ENCODE peak calls at places on chromosomes 7 and 10, in four cellular contexts. J is T-helper 17 cell, P is NT2/D1, M is Karpas-422. N is an unnamed sample. For H3K9me3, the result is how much of the 10 kb centered on the place peaks cover.

GRCh38 chr10:61052469-61053205 is 108.7 kb upstream of the RHOBTB1 start:
- DNase-seq in J (no peak), P (peak), M (no peak), N (no peak)

GRCh38 chr10:2130906-2131305 is 393.6 kb upstream of the ADARB2 start:
- DNase-seq in J (no peak), P (no peak), M (no peak), N (no peak)

GRCh38 chr10:96235326-96236089 is 35.9 kb downstream of the BLNK start:
- DNase-seq in J (no peak), P (no peak), M (no peak), N (no peak)

GRCh38 chr7:23106491-23106800 is 861 bp downstream of the KLHL7 start:
- DNase-seq in J (no peak), P (no peak), M (no peak), N (peak)

GRCh38 chr10:114720685-114721278 is 62.7 kb upstream of the ABLIM1 start:
- DNase-seq in J (no peak), P (no peak), M (no peak), N (no peak)

GRCh38 chr10:71213127-71213616 is 802 bp downstream of the UNC5B start:
- DNase-seq in J (no peak), P (no peak), M (no peak), N (no peak)

GRCh38 chr10:61937631-61938284 is 36.3 kb downstream of the ARID5B start:
- DNase-seq in J (no peak), P (no peak), M (no peak), N (no peak)

GRCh38 chr7:48274662-48275061 is 103.4 kb downstream of the ABCA13 start:
- DNase-seq in J (no peak), P (no peak), M (no peak), N (no peak)

GRCh38 chr10:86363184-86363832 is 3.3 kb downstream of the GRID1 start:
- DNase-seq in J (no peak), P (peak), M (no peak), N (no peak)

GRCh38 chr7:133676805-133677370 is 424.0 kb downstream of the EXOC4 start:
- DNase-seq in J (no peak), P (no peak), M (no peak), N (no peak)

GRCh38 chr7:159013825-159014289 is 130.8 kb downstream of the VIPR2 start:
- DNase-seq in J (no peak), P (no peak), M (no peak), N (peak)

GRCh38 chr10:48247680-48248079 is 26.8 kb downstream of the FRMPD2 start:
- DNase-seq in J (no peak), P (no peak), M (no peak), N (no peak)

GRCh38 chr7:4707980-4708411 is 25.9 kb downstream of the FOXK1 start:
- DNase-seq in J (no peak), P (peak), M (no peak), N (no peak)

GRCh38 chr7:130943336-130943901 is 209.4 kb upstream of the KLF14 start:
- DNase-seq in J (no peak), P (no peak), M (no peak), N (no peak)

GRCh38 chr10:123958221-123958620 is 66.6 kb upstream of the CPXM2 start:
- DNase-seq in J (no peak), P (no peak), M (no peak), N (no peak)

GRCh38 chr7:49775949-49776443 is 2.6 kb downstream of the VWC2 start:
- DNase-seq in J (no peak), P (no peak), M (no peak), N (no peak)

GRCh38 chr10:124356706-124357582 is 61.8 kb downstream of the OAT start:
- DNase-seq in J (no peak), P (no peak), M (no peak), N (no peak)

GRCh38 chr7:55127622-55128081 is 108.8 kb downstream of the EGFR start:
- DNase-seq in J (no peak), P (no peak), M (no peak), N (no peak)

GRCh38 chr7:22588396-22588795 is 88.4 kb upstream of the STEAP1B start:
- DNase-seq in J (no peak), P (no peak), M (no peak), N (no peak)

GRCh38 chr7:127876393-127876792 is 154.8 kb downstream of the LRRC4 start:
- DNase-seq in J (no peak), P (no peak), M (no peak), N (no peak)

GRCh38 chr7:68503400-68503799 is 1094.9 kb upstream of the AUTS2 start:
- DNase-seq in J (no peak), P (no peak), M (no peak), N (no peak)

GRCh38 chr7:106773228-106773627 is 91.9 kb upstream of the PIK3CG start:
- DNase-seq in J (no peak), P (no peak), M (no peak), N (no peak)

GRCh38 chr7:140417456-140418155 is 13.7 kb downstream of the RAB19 start:
- DNase-seq in J (no peak), P (no peak), M (no peak), N (no peak)

GRCh38 chr10:30529373-30529998 is 95.5 kb downstream of the MAP3K8 start:
- DNase-seq in J (peak), P (no peak), M (peak), N (peak)

GRCh38 chr10:44647877-44648542 is 263.1 kb upstream of the CXCL12 start:
- DNase-seq in J (no peak), P (no peak), M (peak), N (peak)

GRCh38 chr7:100503350-100503735 is 19.6 kb downstream of the NYAP1 start:
- DNase-seq in J (no peak), P (no peak), M (no peak), N (no peak)

GRCh38 chr10:45382591-45382990 is 8.6 kb downstream of the ALOX5 start:
- DNase-seq in J (no peak), P (no peak), M (no peak), N (no peak)

GRCh38 chr7:55063633-55064032 is 44.8 kb downstream of the EGFR start:
- DNase-seq in J (no peak), P (no peak), M (no peak), N (no peak)

GRCh38 chr7:5419523-5420107 is 4.0 kb downstream of the TNRC18 start:
- DNase-seq in J (no peak), P (no peak), M (no peak), N (peak)

GRCh38 chr7:142563470-142563869 is 185.8 kb upstream of the PRSS1 start:
- DNase-seq in J (no peak), P (no peak), M (no peak), N (no peak)

GRCh38 chr7:157887400-157887799 is 550.6 kb downstream of the DNAJB6 start:
- DNase-seq in J (no peak), P (no peak), M (no peak), N (no peak)
- H3K9me3 ChIP-seq in J (under half), P (under half), M (under half), N (under half)

DNA sequence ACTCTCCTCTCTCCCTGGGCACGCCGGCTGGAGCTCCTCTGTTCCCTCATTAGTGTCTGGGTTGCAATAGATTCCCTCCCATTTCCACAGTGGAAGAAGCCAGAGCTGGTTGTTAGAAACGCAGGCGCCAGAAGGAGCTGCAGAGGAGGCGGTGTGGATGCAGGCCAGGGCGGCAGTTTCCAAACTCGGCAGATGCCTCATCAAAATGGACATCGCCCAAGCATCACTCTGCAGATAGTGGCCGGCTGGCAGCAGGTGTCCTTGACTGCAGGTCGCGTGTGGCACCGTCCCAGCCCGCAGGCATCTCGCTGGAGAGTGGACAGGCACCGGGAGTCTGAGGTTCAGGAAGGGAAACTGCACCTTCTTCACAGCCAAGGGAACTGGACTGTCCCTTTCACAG is 201.8 kb downstream of the TCERG1L start:
- DNase-seq in J (no peak), P (no peak), M (no peak), N (no peak)
- H3K9me3 ChIP-seq in J (under half), P (under half), M (under half), N (under half)

GRCh38 chr10:103954543-103954942 is 12.4 kb upstream of the SLK start:
- DNase-seq in J (no peak), P (no peak), M (no peak), N (no peak)
- H3K9me3 ChIP-seq in J (under half), P (under half), M (under half), N (under half)

GRCh38 chr7:32670105-32670504 is 174.8 kb downstream of the AVL9 start:
- DNase-seq in J (no peak), P (no peak), M (no peak), N (no peak)

GRCh38 chr7:32677593-32677992 is 182.3 kb downstream of the AVL9 start:
- DNase-seq in J (no peak), P (no peak), M (no peak), N (no peak)

GRCh38 chr7:32679192-32679591 is 183.9 kb downstream of the AVL9 start:
- DNase-seq in J (no peak), P (no peak), M (no peak), N (no peak)

GRCh38 chr7:32676249-32676941 is 181.1 kb downstream of the AVL9 start:
- DNase-seq in J (no peak), P (no peak), M (no peak), N (no peak)

GRCh38 chr7:32673275-32673983 is 178.1 kb downstream of the AVL9 start:
- DNase-seq in J (no peak), P (no peak), M (no peak), N (no peak)
- H3K9me3 ChIP-seq in J (under half), P (under half), M (under half), N (under half)

GRCh38 chr7:157643525-157643970 is 306.7 kb downstream of the DNAJB6 start:
- DNase-seq in J (no peak), P (no peak), M (no peak), N (no peak)
- H3K9me3 ChIP-seq in J (under half), P (under half), M (under half), N (under half)

GRCh38 chr10:129047585-129047984 is 419.5 kb upstream of the MGMT start:
- DNase-seq in J (no peak), P (no peak), M (no peak), N (no peak)
- H3K9me3 ChIP-seq in J (under half), P (under half), M (under half), N (under half)

GRCh38 chr7:258476-259190 is 31.3 kb upstream of the FOXL3 start:
- DNase-seq in J (no peak), P (no peak), M (no peak), N (peak)
- H3K9me3 ChIP-seq in J (under half), P (half or more), M (under half), N (under half)

DNA sequence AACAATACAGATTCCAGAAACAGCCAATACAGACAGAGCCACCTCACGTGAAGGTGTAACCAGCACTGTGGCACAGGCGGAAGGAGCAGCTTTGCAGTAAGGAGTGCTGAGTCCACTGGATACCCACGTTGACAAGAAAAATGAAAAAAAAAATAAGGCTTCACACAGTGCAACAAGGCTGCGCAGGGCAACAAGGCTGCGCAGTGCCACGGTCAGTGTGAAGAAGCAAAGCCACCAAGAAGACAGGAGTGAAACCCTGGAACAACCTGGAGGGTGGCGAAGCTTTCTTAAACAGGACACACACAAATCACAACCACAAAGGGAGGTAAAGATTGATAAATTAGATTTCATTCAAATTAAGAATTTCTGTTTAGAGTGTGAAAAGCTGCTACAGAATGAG is 204.0 kb downstream of the MAD1L1 start:
- DNase-seq in J (no peak), P (no peak), M (no peak), N (no peak)
- H3K9me3 ChIP-seq in J (under half), P (under half), M (under half), N (half or more)

DNA sequence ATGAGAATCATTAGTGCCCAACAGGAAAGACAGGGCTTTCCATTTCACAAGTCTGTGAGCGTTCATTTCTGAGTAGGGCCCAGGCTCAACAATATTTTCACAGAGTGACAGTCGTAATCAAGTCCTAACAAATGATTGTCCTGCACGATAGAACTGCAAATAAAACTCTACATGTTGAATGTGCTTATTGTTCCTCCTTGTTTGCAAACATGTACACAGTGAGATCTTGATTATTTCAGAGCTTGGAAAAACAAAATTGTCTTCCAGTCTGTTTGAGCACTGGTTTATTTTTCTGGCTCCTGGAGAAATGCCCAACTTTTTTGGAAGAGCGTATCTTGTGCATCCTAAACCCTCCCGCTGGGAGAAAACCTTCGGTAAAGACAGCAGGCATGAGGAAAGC is 91.1 kb downstream of the TEX36 start:
- DNase-seq in J (no peak), P (no peak), M (no peak), N (no peak)
- H3K9me3 ChIP-seq in J (under half), P (under half), M (under half), N (under half)

N was measured in tibial nerve.